ENCODE peak calls at places on chromosomes 4 and X, in seven cellular contexts. One of them, this sample, is unnamed.

GRCh38 chrX:116306218-116306617 is 130.2 kb upstream of the SLC6A14 start:
- DNase-seq in mucosa of descending colon: no peak
- DNase-seq in choroid plexus epithelial cell: no peak
- DNase-seq in fibroblast of pulmonary artery: no peak
- DNase-seq in psoas muscle: no peak
- DNase-seq in tibial artery: no peak
- DNase-seq in fibroblast of lung: no peak
- DNase-seq in this sample: no peak

GRCh38 chrX:153854702-153855101 is 24.4 kb upstream of the PDZD4 start:
- DNase-seq in mucosa of descending colon: no peak
- DNase-seq in choroid plexus epithelial cell: no peak
- DNase-seq in fibroblast of pulmonary artery: no peak
- DNase-seq in psoas muscle: no peak
- DNase-seq in tibial artery: no peak
- DNase-seq in fibroblast of lung: no peak
- DNase-seq in this sample: no peak

GRCh38 chrX:111662314-111662713 is 18.7 kb upstream of the ALG13 start:
- DNase-seq in mucosa of descending colon: no peak
- DNase-seq in choroid plexus epithelial cell: no peak
- DNase-seq in fibroblast of pulmonary artery: no peak
- DNase-seq in psoas muscle: no peak
- DNase-seq in tibial artery: no peak
- DNase-seq in fibroblast of lung: no peak
- DNase-seq in this sample: no peak

GRCh38 chr4:108450236-108450898 is 170.0 kb upstream of the RPL34 start:
- DNase-seq in mucosa of descending colon: no peak
- DNase-seq in choroid plexus epithelial cell: no peak
- DNase-seq in fibroblast of pulmonary artery: no peak
- DNase-seq in psoas muscle: no peak
- DNase-seq in tibial artery: no peak
- DNase-seq in fibroblast of lung: no peak
- DNase-seq in this sample: no peak

GRCh38 chrX:39519213-39519544 is 578.6 kb downstream of the BCOR start:
- DNase-seq in mucosa of descending colon: no peak
- DNase-seq in choroid plexus epithelial cell: peak
- DNase-seq in fibroblast of pulmonary artery: peak
- DNase-seq in psoas muscle: no peak
- DNase-seq in tibial artery: no peak
- DNase-seq in fibroblast of lung: peak
- DNase-seq in this sample: peak

GRCh38 chrX:6954836-6955235 is 192.7 kb upstream of the STS start:
- DNase-seq in mucosa of descending colon: no peak
- DNase-seq in choroid plexus epithelial cell: no peak
- DNase-seq in fibroblast of pulmonary artery: no peak
- DNase-seq in psoas muscle: no peak
- DNase-seq in tibial artery: no peak
- DNase-seq in fibroblast of lung: no peak
- DNase-seq in this sample: no peak

GRCh38 chr4:52883183-52883621 is 21.1 kb downstream of the RASL11B start:
- DNase-seq in mucosa of descending colon: no peak
- DNase-seq in choroid plexus epithelial cell: no peak
- DNase-seq in fibroblast of pulmonary artery: no peak
- DNase-seq in psoas muscle: no peak
- DNase-seq in tibial artery: no peak
- DNase-seq in fibroblast of lung: no peak
- DNase-seq in this sample: no peak

GRCh38 chrX:34654939-34655338 is 2.1 kb downstream of the TMEM47 start:
- DNase-seq in mucosa of descending colon: no peak
- DNase-seq in choroid plexus epithelial cell: peak
- DNase-seq in fibroblast of pulmonary artery: peak
- DNase-seq in psoas muscle: no peak
- DNase-seq in tibial artery: no peak
- DNase-seq in fibroblast of lung: peak
- DNase-seq in this sample: peak

GRCh38 chr4:186693159-186693815 is 30.4 kb downstream of the FAT1 start:
- DNase-seq in mucosa of descending colon: peak
- DNase-seq in choroid plexus epithelial cell: peak
- DNase-seq in fibroblast of pulmonary artery: peak
- DNase-seq in psoas muscle: peak
- DNase-seq in tibial artery: peak
- DNase-seq in fibroblast of lung: peak
- DNase-seq in this sample: peak

GRCh38 chrX:31547416-31547815 is 475.6 kb upstream of the FTHL17 start:
- DNase-seq in mucosa of descending colon: no peak
- DNase-seq in choroid plexus epithelial cell: no peak
- DNase-seq in fibroblast of pulmonary artery: no peak
- DNase-seq in psoas muscle: no peak
- DNase-seq in tibial artery: no peak
- DNase-seq in fibroblast of lung: peak
- DNase-seq in this sample: peak

GRCh38 chr4:186676531-186677158 is 47.0 kb downstream of the FAT1 start:
- DNase-seq in mucosa of descending colon: no peak
- DNase-seq in choroid plexus epithelial cell: peak
- DNase-seq in fibroblast of pulmonary artery: peak
- DNase-seq in psoas muscle: no peak
- DNase-seq in tibial artery: no peak
- DNase-seq in fibroblast of lung: peak
- DNase-seq in this sample: peak

GRCh38 chr4:186758929-186759682 is 35.5 kb upstream of the FAT1 start:
- DNase-seq in mucosa of descending colon: no peak
- DNase-seq in choroid plexus epithelial cell: no peak
- DNase-seq in fibroblast of pulmonary artery: no peak
- DNase-seq in psoas muscle: no peak
- DNase-seq in tibial artery: no peak
- DNase-seq in fibroblast of lung: no peak
- DNase-seq in this sample: no peak

GRCh38 chr4:159484861-159485260 is 382.0 kb downstream of the RAPGEF2 start:
- DNase-seq in mucosa of descending colon: no peak
- DNase-seq in choroid plexus epithelial cell: no peak
- DNase-seq in fibroblast of pulmonary artery: no peak
- DNase-seq in psoas muscle: no peak
- DNase-seq in tibial artery: no peak
- DNase-seq in fibroblast of lung: no peak
- DNase-seq in this sample: no peak

GRCh38 chr4:23033796-23034195 is 341.1 kb downstream of the GBA3 start:
- DNase-seq in mucosa of descending colon: no peak
- DNase-seq in choroid plexus epithelial cell: peak
- DNase-seq in fibroblast of pulmonary artery: peak
- DNase-seq in psoas muscle: no peak
- DNase-seq in tibial artery: no peak
- DNase-seq in fibroblast of lung: no peak
- DNase-seq in this sample: peak

GRCh38 chrX:153953892-153954617 is 9.6 kb upstream of the RENBP start:
- DNase-seq in mucosa of descending colon: no peak
- DNase-seq in choroid plexus epithelial cell: no peak
- DNase-seq in fibroblast of pulmonary artery: no peak
- DNase-seq in psoas muscle: peak
- DNase-seq in tibial artery: no peak
- DNase-seq in fibroblast of lung: no peak
- DNase-seq in this sample: no peak

GRCh38 chrX:12967711-12968465 is 7.0 kb upstream of the TMSB4X start:
- DNase-seq in mucosa of descending colon: no peak
- DNase-seq in choroid plexus epithelial cell: no peak
- DNase-seq in fibroblast of pulmonary artery: no peak
- DNase-seq in psoas muscle: no peak
- DNase-seq in tibial artery: no peak
- DNase-seq in fibroblast of lung: no peak
- DNase-seq in this sample: no peak

GRCh38 chrX:21004835-21005234 is 369.4 kb upstream of the CNKSR2 start:
- DNase-seq in mucosa of descending colon: no peak
- DNase-seq in choroid plexus epithelial cell: peak
- DNase-seq in fibroblast of pulmonary artery: peak
- DNase-seq in psoas muscle: no peak
- DNase-seq in tibial artery: no peak
- DNase-seq in fibroblast of lung: no peak
- DNase-seq in this sample: peak

GRCh38 chr4:52552778-52553177 is 106.3 kb downstream of the USP46 start:
- DNase-seq in mucosa of descending colon: no peak
- DNase-seq in choroid plexus epithelial cell: no peak
- DNase-seq in fibroblast of pulmonary artery: no peak
- DNase-seq in psoas muscle: no peak
- DNase-seq in tibial artery: no peak
- DNase-seq in fibroblast of lung: no peak
- DNase-seq in this sample: no peak

GRCh38 chrX:13482764-13483552 is 86.4 kb upstream of the EGFL6 start:
- DNase-seq in mucosa of descending colon: peak
- DNase-seq in choroid plexus epithelial cell: no peak
- DNase-seq in fibroblast of pulmonary artery: no peak
- DNase-seq in psoas muscle: no peak
- DNase-seq in tibial artery: no peak
- DNase-seq in fibroblast of lung: no peak
- DNase-seq in this sample: peak

GRCh38 chr4:189285377-189285776 is 655.3 kb upstream of the FRG1 start:
- DNase-seq in mucosa of descending colon: no peak
- DNase-seq in choroid plexus epithelial cell: no peak
- DNase-seq in fibroblast of pulmonary artery: no peak
- DNase-seq in psoas muscle: no peak
- DNase-seq in tibial artery: no peak
- DNase-seq in fibroblast of lung: no peak
- DNase-seq in this sample: no peak

GRCh38 chrX:143754183-143754582 is 33.6 kb upstream of the SPANXN2 start:
- DNase-seq in mucosa of descending colon: no peak
- DNase-seq in choroid plexus epithelial cell: no peak
- DNase-seq in fibroblast of pulmonary artery: no peak
- DNase-seq in psoas muscle: no peak
- DNase-seq in tibial artery: no peak
- DNase-seq in fibroblast of lung: no peak
- DNase-seq in this sample: no peak

GRCh38 chr4:68831642-68832041 is 15.8 kb downstream of the UGT2B10 start:
- DNase-seq in mucosa of descending colon: no peak
- DNase-seq in choroid plexus epithelial cell: no peak
- DNase-seq in fibroblast of pulmonary artery: no peak
- DNase-seq in psoas muscle: no peak
- DNase-seq in tibial artery: no peak
- DNase-seq in fibroblast of lung: no peak
- DNase-seq in this sample: no peak

GRCh38 chr4:18914182-18914581 is 892.6 kb upstream of the LCORL start:
- DNase-seq in mucosa of descending colon: no peak
- DNase-seq in choroid plexus epithelial cell: no peak
- DNase-seq in fibroblast of pulmonary artery: no peak
- DNase-seq in psoas muscle: no peak
- DNase-seq in tibial artery: no peak
- DNase-seq in fibroblast of lung: no peak
- DNase-seq in this sample: no peak

DNA sequence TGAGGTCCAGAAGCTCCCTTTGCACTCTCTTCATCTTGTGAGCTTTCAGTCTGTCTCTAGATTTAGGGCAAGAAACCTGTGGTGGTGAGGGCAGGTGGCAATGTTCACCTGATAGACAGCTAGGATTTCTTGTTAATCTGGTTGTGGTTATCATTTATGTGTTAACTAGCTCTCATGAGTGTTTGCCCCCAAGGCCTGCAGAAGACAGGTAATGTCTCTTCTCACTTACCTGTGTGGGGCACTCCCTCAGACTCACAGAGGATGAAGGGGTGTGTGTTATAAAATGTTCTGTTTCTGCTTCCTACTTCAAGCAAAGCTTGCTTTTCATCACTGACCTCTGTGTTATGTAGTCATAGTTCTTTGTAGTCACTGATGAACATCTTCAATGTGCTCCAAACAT is 17.8 kb downstream of the EGF start:
- DNase-seq in mucosa of descending colon: no peak
- DNase-seq in choroid plexus epithelial cell: no peak
- DNase-seq in fibroblast of pulmonary artery: no peak
- DNase-seq in psoas muscle: no peak
- DNase-seq in tibial artery: no peak
- DNase-seq in fibroblast of lung: no peak
- DNase-seq in this sample: no peak
- TF ChIP-seq CTCF in mucosa of descending colon: no peak
- TF ChIP-seq CTCF in choroid plexus epithelial cell: no peak
- TF ChIP-seq CTCF in fibroblast of pulmonary artery: no peak
- TF ChIP-seq CTCF in psoas muscle: no peak
- TF ChIP-seq CTCF in tibial artery: no peak
- TF ChIP-seq CTCF in fibroblast of lung: no peak
- TF ChIP-seq CTCF in this sample: no peak

GRCh38 chr4:80036306-80036705 is 36.7 kb downstream of the ANTXR2 start:
- DNase-seq in mucosa of descending colon: peak
- DNase-seq in choroid plexus epithelial cell: no peak
- DNase-seq in fibroblast of pulmonary artery: no peak
- DNase-seq in psoas muscle: no peak
- DNase-seq in tibial artery: no peak
- DNase-seq in fibroblast of lung: no peak
- DNase-seq in this sample: no peak

GRCh38 chr4:80035336-80035735 is 37.7 kb downstream of the ANTXR2 start:
- DNase-seq in mucosa of descending colon: no peak
- DNase-seq in choroid plexus epithelial cell: no peak
- DNase-seq in fibroblast of pulmonary artery: no peak
- DNase-seq in psoas muscle: no peak
- DNase-seq in tibial artery: no peak
- DNase-seq in fibroblast of lung: no peak
- DNase-seq in this sample: no peak

GRCh38 chr4:80033581-80033980 is 39.4 kb downstream of the ANTXR2 start:
- DNase-seq in mucosa of descending colon: no peak
- DNase-seq in choroid plexus epithelial cell: no peak
- DNase-seq in fibroblast of pulmonary artery: no peak
- DNase-seq in psoas muscle: no peak
- DNase-seq in tibial artery: no peak
- DNase-seq in fibroblast of lung: no peak
- DNase-seq in this sample: no peak

GRCh38 chr4:80037864-80038263 is 35.2 kb downstream of the ANTXR2 start:
- DNase-seq in mucosa of descending colon: no peak
- DNase-seq in choroid plexus epithelial cell: no peak
- DNase-seq in fibroblast of pulmonary artery: no peak
- DNase-seq in psoas muscle: no peak
- DNase-seq in tibial artery: no peak
- DNase-seq in fibroblast of lung: no peak
- DNase-seq in this sample: no peak

DNA sequence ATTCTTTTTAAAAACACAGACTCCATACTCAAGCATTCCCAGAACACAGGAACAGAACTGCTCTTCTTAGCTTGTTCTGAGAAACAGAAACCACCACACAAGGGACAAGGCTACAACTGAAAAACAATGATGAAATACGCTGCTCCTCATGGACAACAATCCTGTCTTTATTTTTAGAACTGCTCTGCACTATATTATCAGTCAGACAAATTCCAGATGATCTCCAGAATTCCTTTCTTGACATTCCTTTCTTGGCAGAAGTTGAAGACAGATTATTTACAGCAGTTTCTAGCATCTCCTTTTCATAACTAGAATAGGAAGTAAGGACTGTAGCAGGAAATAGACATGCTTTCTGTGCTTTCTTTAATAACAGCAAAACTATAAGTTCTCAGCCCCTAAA is 36.1 kb downstream of the ANTXR2 start:
- DNase-seq in mucosa of descending colon: no peak
- DNase-seq in choroid plexus epithelial cell: peak
- DNase-seq in fibroblast of pulmonary artery: peak
- DNase-seq in psoas muscle: no peak
- DNase-seq in tibial artery: no peak
- DNase-seq in fibroblast of lung: peak
- DNase-seq in this sample: peak
- H3K4me3 ChIP-seq in mucosa of descending colon: no peak
- H3K4me3 ChIP-seq in choroid plexus epithelial cell: no peak
- H3K4me3 ChIP-seq in fibroblast of pulmonary artery: peak
- H3K4me3 ChIP-seq in psoas muscle: peak
- H3K4me3 ChIP-seq in tibial artery: peak
- H3K4me3 ChIP-seq in fibroblast of lung: no peak
- H3K4me3 ChIP-seq in this sample: peak

GRCh38 chr4:94063084-94063483 is 144.6 kb upstream of the SMARCAD1 start:
- DNase-seq in mucosa of descending colon: no peak
- DNase-seq in choroid plexus epithelial cell: no peak
- DNase-seq in fibroblast of pulmonary artery: no peak
- DNase-seq in psoas muscle: no peak
- DNase-seq in tibial artery: no peak
- DNase-seq in fibroblast of lung: no peak
- DNase-seq in this sample: no peak
- TF ChIP-seq CTCF in mucosa of descending colon: no peak
- TF ChIP-seq CTCF in choroid plexus epithelial cell: no peak
- TF ChIP-seq CTCF in fibroblast of pulmonary artery: no peak
- TF ChIP-seq CTCF in psoas muscle: no peak
- TF ChIP-seq CTCF in tibial artery: no peak
- TF ChIP-seq CTCF in fibroblast of lung: no peak
- TF ChIP-seq CTCF in this sample: no peak

GRCh38 chr4:75726577-75726976 is 2.2 kb downstream of the USO1 start:
- DNase-seq in mucosa of descending colon: no peak
- DNase-seq in choroid plexus epithelial cell: no peak
- DNase-seq in fibroblast of pulmonary artery: no peak
- DNase-seq in psoas muscle: no peak
- DNase-seq in tibial artery: no peak
- DNase-seq in fibroblast of lung: no peak
- DNase-seq in this sample: peak
- H3K4me3 ChIP-seq in mucosa of descending colon: no peak
- H3K4me3 ChIP-seq in choroid plexus epithelial cell: peak
- H3K4me3 ChIP-seq in fibroblast of pulmonary artery: peak
- H3K4me3 ChIP-seq in psoas muscle: peak
- H3K4me3 ChIP-seq in tibial artery: peak
- H3K4me3 ChIP-seq in fibroblast of lung: peak
- H3K4me3 ChIP-seq in this sample: peak